ENCODE peak calls at places on chromosomes 11 and 22, in five cellular contexts. F is SK-N-MC; L is CD4-positive, CD25-positive, alpha-beta regulatory T cell; S is left lung; B is upper lobe of right lung. P is an unnamed sample.

GRCh38 chr22:40764743-40765441 is 54.3 kb downstream of the SLC25A17 start:
- DNase-seq in F (no peak), L (peak), S (no peak), B (no peak), P (no peak)

GRCh38 chr22:30033137-30033536 is 47.1 kb upstream of the HORMAD2 start:
- DNase-seq in F (no peak), L (no peak), S (no peak), B (no peak), P (no peak)

GRCh38 chr11:12005476-12005875 is 3.0 kb downstream of the DKK3 start:
- DNase-seq in F (no peak), L (no peak), S (no peak), B (no peak), P (no peak)

GRCh38 chr11:3944198-3944597 is 88.7 kb downstream of the STIM1 start:
- DNase-seq in F (no peak), L (no peak), S (no peak), B (no peak), P (no peak)

GRCh38 chr11:114813216-114813615 is 134.9 kb downstream of the NXPE2 start:
- DNase-seq in F (no peak), L (no peak), S (no peak), B (no peak), P (no peak)

GRCh38 chr11:99020324-99021225 is at the start of gene CNTN5:
- DNase-seq in F (no peak), L (peak), S (peak), B (peak), P (no peak)

GRCh38 chr11:112172362-112172994 is 2.8 kb upstream of the BCO2 start:
- DNase-seq in F (no peak), L (peak), S (no peak), B (no peak), P (no peak)

GRCh38 chr11:41578421-41579047 is 119.1 kb upstream of the LRRC4C start:
- DNase-seq in F (no peak), L (no peak), S (no peak), B (no peak), P (no peak)

GRCh38 chr11:119742263-119742861 is 13.4 kb upstream of the NECTIN1 start:
- DNase-seq in F (no peak), L (no peak), S (peak), B (no peak), P (no peak)

GRCh38 chr11:44030996-44031395 is 16.8 kb upstream of the ACCSL start:
- DNase-seq in F (no peak), L (no peak), S (no peak), B (no peak), P (no peak)

GRCh38 chr11:119545978-119546915 is 123.3 kb upstream of the THY1 start:
- DNase-seq in F (no peak), L (no peak), S (no peak), B (no peak), P (no peak)

GRCh38 chr11:96199563-96200025 is 143.4 kb downstream of the MAML2 start:
- DNase-seq in F (no peak), L (no peak), S (no peak), B (no peak), P (no peak)

GRCh38 chr22:38724926-38725571 is 19.3 kb downstream of the GTPBP1 start:
- DNase-seq in F (no peak), L (peak), S (no peak), B (no peak), P (no peak)

GRCh38 chr11:123797065-123797940 is 8.8 kb downstream of the OR6M1 start:
- DNase-seq in F (no peak), L (no peak), S (no peak), B (no peak), P (no peak)

GRCh38 chr11:45252134-45252856 is 33.8 kb downstream of the SYT13 start:
- DNase-seq in F (no peak), L (peak), S (peak), B (peak), P (no peak)

GRCh38 chr11:13008625-13009475 is at the start of gene RASSF10:
- DNase-seq in F (no peak), L (peak), S (peak), B (peak), P (no peak)

GRCh38 chr11:73520358-73521061 is 77.4 kb downstream of the FAM168A start:
- DNase-seq in F (no peak), L (peak), S (no peak), B (no peak), P (no peak)

GRCh38 chr11:116386118-116386699 is 386.6 kb downstream of the BUD13 start:
- DNase-seq in F (no peak), L (no peak), S (no peak), B (no peak), P (no peak)

GRCh38 chr11:116384876-116385275 is 387.9 kb downstream of the BUD13 start:
- DNase-seq in F (no peak), L (no peak), S (no peak), B (no peak), P (no peak)

GRCh38 chr11:116387623-116388022 is 385.2 kb downstream of the BUD13 start:
- DNase-seq in F (no peak), L (no peak), S (no peak), B (no peak), P (no peak)

GRCh38 chr11:116379185-116379828 is 393.5 kb downstream of the BUD13 start:
- DNase-seq in F (peak), L (no peak), S (no peak), B (no peak), P (no peak)

GRCh38 chr11:116384407-116384806 is 388.4 kb downstream of the BUD13 start:
- DNase-seq in F (no peak), L (no peak), S (no peak), B (no peak), P (no peak)
- H3K27ac ChIP-seq in F (no peak), L (no peak), S (no peak), B (no peak), P (no peak)

DNA sequence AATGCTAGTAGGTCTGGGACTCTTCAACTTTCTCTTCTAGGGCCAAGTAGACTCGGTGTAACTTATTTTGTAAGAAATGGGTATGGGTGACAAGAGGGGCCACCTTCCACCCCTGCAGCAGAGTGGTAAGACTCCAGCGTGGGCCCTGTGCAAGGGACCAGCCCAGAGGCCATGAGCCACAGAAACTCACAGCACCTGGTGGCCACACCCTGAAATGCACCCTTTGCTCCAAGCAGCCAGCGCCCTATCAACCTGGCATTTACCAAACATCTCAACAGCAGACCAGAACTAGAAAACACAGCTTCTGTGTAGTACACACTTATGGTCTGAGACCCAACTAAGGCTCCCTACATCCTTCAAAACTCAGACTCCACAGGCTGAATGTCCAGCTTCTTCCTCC is 5.7 kb downstream of the CDCA5 start:
- DNase-seq in F (no peak), L (peak), S (no peak), B (peak), P (peak)
- H3K4me3 ChIP-seq in F (no peak), L (peak), S (no peak), B (no peak), P (no peak)

GRCh38 chr11:126546694-126547093 is 191.2 kb downstream of the ST3GAL4 start:
- DNase-seq in F (no peak), L (no peak), S (no peak), B (no peak), P (no peak)
- H3K27ac ChIP-seq in F (no peak), L (no peak), S (no peak), B (no peak), P (no peak)

DNA sequence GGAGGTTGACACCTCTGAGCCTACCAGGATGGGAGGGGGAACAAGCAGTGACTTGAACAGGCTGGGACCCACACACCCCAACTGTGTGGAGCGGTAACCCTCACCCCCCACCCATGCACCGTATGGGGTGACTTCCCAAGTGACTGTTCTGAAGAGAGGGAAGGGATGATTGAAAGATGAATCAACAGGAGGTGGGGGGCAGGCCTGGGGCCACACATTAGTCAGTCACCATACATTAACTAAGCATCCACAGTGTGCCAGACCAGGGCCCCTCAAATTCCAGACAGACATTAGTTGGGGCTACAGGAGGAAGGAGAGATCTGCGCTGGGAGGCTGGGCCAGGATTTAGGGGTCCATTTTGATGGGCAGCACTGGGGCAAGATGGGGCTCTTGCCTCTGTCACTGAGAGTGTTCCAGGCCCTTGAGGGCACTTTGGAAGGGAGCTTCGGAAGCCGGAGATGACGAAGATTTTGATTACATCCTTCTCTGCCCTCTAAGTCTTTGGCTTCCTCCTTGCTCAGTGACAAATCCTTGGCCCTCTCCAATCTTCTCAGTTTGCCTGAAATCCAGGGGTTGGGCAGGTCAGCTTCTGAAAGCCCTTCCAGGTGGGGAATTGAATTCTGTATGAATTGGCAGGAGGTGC is 966 bp downstream of the SMTN start:
- DNase-seq in F (no peak), L (no peak), S (no peak), B (no peak), P (no peak)
- H3K4me3 ChIP-seq in F (peak), L (peak), S (peak), B (peak), P (peak)

GRCh38 chr11:62501432-62501891 is 45.1 kb downstream of the AHNAK start:
- DNase-seq in F (no peak), L (no peak), S (no peak), B (no peak), P (no peak)
- H3K27ac ChIP-seq in F (no peak), L (no peak), S (no peak), B (no peak), P (peak)

GRCh38 chr11:33690290-33691050 is 10.2 kb downstream of the C11orf91 start:
- DNase-seq in F (no peak), L (no peak), S (no peak), B (no peak), P (no peak)
- H3K4me3 ChIP-seq in F (no peak), L (no peak), S (no peak), B (no peak), P (no peak)

GRCh38 chr22:23847991-23848864 is 9.4 kb upstream of the DERL3 start:
- DNase-seq in F (no peak), L (no peak), S (peak), B (no peak), P (no peak)

GRCh38 chr22:23845661-23846469 is 7.1 kb upstream of the DERL3 start:
- DNase-seq in F (no peak), L (no peak), S (peak), B (no peak), P (no peak)

GRCh38 chr22:23841736-23842404 is 3.1 kb upstream of the DERL3 start:
- DNase-seq in F (no peak), L (no peak), S (peak), B (no peak), P (no peak)

GRCh38 chr22:23847310-23847920 is 8.6 kb upstream of the DERL3 start:
- DNase-seq in F (no peak), L (no peak), S (peak), B (no peak), P (no peak)

DNA sequence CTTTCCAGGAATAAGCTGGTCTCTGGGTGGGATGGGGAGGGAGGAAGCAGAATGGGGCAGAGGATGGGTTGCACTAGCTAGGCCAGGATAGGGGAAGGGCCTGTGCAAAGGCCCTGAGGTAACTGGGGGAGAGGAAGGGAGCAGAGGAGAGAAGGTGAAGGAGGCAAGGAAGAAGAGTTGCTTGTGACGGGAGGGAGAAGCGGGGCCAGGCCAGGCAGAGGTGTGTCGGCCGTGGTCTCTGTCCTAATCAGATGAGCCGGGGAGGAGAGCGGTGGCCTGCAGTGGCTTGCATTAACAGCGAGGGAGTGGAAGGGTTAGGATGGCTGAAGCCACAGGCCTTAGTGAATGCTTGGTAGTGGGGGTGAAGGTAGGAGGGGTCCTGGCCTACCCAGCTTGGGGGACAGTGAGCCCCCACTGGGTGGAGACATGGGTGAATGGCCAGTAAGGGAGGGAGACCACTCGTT is 6.0 kb upstream of the DERL3 start:
- DNase-seq in F (no peak), L (no peak), S (peak), B (no peak), P (no peak)
- H3K27ac ChIP-seq in F (no peak), L (no peak), S (no peak), B (no peak), P (no peak)

DNA sequence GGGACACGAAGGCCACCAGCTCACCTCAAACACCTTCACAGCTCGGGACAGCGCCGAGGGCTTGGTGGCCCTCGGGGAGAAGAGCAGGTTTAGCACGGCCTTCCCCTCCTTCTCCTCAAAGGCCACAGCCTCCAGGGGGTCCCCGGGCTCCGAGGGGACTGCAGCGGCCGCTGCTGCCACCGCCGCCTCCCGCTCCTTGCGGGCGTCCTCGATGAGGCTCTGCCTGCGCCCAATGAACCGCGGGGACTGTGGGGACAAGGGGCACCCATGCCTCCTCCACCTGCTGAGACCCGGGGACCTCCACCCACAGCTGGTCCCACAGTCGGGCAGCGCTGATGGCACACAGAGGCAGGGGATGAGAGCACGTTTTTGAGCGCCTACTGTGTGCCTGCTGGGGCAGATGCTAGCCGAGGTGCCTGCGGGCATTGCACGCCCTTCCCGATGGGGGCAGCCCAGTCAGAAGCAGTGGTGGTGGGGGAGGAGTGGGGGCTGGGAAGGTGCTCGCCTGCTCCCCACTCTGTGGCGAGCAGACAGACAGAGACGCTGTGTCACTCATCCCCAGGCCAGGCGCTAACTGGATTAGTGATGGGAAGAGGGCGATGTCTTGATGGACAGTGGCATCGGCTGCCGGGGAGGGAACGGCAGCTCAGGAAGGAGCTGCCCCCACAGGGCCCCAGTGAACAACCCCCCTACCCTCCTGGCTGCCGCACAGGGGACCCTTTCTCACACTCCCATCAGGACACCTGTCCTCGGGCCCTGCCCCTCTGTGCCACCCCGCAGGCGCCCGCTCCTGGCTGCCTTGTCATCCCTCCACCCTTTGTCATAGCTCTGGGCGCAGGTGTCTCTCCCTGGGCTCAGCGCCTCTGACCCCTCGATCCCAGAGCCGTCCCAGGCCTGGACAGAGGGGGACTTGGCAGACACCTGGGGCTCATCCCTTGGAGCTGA is 1.7 kb downstream of the TH start:
- DNase-seq in F (no peak), L (no peak), S (no peak), B (no peak), P (no peak)
- H3K4me3 ChIP-seq in F (no peak), L (no peak), S (no peak), B (no peak), P (no peak)

DNA sequence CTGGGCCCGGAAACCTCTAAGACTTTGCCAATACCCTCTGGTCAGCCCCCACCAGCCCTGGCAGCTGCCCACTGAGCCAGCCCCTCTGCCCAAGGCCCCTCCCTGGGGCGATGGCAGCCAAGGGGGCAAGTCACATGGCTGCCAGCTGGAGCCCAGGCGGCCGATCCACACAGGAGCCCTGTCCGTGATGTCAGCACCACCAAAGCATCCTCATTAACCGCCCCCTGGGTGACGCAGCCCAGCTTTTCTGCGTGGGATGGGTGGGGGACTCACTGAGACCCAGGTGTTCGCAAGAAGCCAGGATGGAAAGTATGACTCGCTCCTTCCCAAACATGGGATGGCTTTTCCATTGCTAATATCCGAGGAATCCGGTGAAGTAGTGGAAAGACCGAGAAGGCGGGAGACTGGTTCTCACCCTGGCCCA is 46.6 kb upstream of the WNT7B start:
- DNase-seq in F (no peak), L (no peak), S (no peak), B (peak), P (no peak)
- H3K27ac ChIP-seq in F (no peak), L (no peak), S (no peak), B (no peak), P (no peak)

DNA sequence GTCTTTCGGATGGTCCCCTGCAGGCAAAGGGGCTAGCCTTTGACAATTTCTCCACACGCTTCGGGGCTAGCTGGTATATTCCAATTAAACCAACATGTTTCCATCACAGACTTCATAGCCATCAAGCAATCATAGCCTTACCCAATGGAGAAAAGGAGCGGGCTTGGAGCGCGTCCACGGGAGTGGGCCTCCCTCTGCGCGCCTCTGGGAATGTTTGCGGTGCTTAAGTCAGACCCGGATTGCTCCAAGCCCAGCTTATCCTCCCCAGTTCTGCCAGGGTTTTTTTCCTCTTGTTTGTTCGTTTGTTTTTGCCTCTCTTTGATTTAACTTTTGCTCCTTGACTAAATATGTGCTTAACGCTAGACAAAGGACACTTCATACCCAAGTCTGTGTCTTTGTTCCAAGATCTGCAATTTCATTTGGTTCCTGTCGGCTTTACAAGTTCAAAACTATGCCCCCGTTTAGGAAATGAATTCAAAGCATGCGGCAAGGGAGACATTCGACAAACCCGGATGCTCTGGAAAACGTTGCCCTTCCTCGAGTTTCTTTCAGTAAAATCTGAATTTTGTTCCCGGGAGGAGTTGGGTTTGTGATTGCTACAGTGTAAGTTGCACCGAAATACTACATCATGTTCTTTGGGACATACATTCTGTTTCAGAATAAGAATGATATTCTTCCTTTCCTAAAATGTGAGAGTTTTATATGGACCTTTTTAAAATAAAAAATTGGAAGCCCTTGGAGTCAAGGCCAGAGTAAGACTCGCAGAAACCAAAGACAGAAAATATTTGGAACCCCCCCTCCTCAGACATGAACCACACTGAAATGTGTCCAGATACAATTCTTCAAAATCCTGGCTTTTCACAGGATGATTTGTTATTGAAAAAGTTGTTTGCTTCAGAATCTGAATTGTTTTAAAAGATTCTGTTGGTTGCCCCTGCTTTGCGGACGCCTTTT is 900 bp upstream of the GLB1L2 start:
- DNase-seq in F (no peak), L (no peak), S (no peak), B (no peak), P (no peak)
- H3K4me3 ChIP-seq in F (peak), L (peak), S (peak), B (peak), P (peak)

P was measured in CD8-positive, alpha-beta memory T cell.